ENCODE peak calls at places on chromosomes 13 and 19, in seven cellular contexts. F is astrocyte; O is psoas muscle; K is HCT116; P is endothelial cell of umbilical vein; H is CD4-positive, CD25-positive, alpha-beta regulatory T cell; R is DND-41. U is an unnamed sample.

GRCh38 chr19:9075064-9075964 is 11.5 kb upstream of the OR1M1 start:
- DNase-seq in O (peak; percentile 54), H (no peak), R (peak; percentile 50), K (peak; percentile 97), F (peak; percentile 99), P (peak; percentile 94), U (peak; percentile 97)

GRCh38 chr19:5293607-5294089 is 47.0 kb downstream of the PTPRS start:
- DNase-seq in R (no peak), O (peak; percentile 48), F (peak; percentile 19), P (no peak), H (no peak), K (no peak), U (no peak)

GRCh38 chr13:99153219-99153618 is 47.4 kb upstream of the UBAC2 start:
- DNase-seq in R (no peak), F (peak; percentile 51), O (no peak), H (no peak), K (no peak), P (no peak), U (no peak)

GRCh38 chr19:18768997-18769891 is 21.9 kb downstream of the COMP start:
- DNase-seq in H (no peak), R (no peak), K (no peak), F (no peak), P (no peak), O (no peak), U (no peak)

GRCh38 chr19:5718579-5719273 is 1.2 kb downstream of the LONP1 start:
- DNase-seq in O (no peak), F (peak; percentile 80), H (no peak), K (peak; percentile 50), P (peak; percentile 67), R (peak; percentile 69), U (peak; percentile 85)

GRCh38 chr19:37869766-37870340 is 36.5 kb downstream of the WDR87 start:
- DNase-seq in R (no peak), H (no peak), P (no peak), F (no peak), K (no peak), O (no peak), U (no peak)

GRCh38 chr13:36725936-36726335 is 52.1 kb downstream of the SERTM1 start:
- DNase-seq in R (no peak), K (no peak), O (no peak), F (no peak), H (no peak), P (no peak), U (no peak)

GRCh38 chr19:48752511-48753365 is at the start of gene FUT1:
- DNase-seq in P (no peak), R (no peak), H (peak; percentile 23), F (no peak), O (peak; percentile 69), K (peak; percentile 89), U (no peak)

GRCh38 chr19:14639536-14640277 is 34.9 kb downstream of the ADGRE3 start:
- DNase-seq in O (no peak), K (no peak), F (no peak), P (no peak), H (no peak), R (no peak), U (no peak)
- H3K4me3 ChIP-seq in O (no peak overlapping the region), K (no peak overlapping the region), F (no peak overlapping the region), P (no peak overlapping the region), H (no peak overlapping the region), R (no peak overlapping the region), U (no peak overlapping the region)

DNA sequence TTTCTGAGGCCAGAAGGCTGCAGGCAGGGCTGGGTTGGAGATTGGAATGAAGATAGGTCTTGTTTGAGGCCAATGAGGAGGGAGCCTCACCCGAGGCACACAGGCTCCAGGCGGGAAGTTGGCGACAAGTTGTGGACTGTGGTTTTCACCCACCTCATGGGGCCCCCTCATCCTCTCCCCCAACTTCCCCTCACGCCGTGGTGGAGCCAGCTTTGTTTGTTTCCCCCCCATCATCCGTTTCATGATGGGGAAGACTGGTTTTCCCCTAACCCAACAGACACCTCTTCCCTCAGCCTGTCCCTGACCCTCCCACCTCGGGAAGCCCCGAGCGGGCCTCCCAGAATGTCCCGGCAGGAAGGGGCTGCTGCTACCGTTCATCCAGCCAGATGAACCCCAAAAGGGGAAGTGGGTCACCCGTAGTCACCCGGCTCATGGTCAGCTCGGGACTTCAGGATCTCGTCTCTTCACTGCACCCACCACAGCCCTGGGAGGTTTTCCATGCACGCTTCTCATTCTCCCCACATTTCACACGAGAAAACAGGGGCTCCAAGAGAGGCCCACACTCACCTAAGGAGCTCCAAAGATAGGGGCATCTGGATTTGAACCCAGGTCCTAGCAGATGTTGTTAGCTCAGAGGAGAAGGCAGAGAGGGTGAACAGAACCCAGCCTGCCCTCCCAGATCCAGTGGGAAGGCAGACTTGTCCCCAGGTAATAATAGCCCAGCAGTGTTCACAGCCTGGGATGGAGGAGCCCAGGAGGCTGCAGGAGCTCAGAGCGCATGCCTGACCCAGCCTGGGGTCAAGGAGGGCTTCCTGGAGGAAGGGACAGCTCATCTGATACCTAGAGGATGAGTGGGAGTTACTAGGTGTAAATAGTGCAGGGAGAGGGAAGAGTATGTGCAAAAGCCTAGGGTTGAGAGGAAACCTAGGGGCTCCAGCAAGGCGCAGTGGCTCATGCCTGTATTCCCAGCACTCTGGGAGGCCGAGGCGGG is 23.5 kb downstream of the CEACAM16 start:
- DNase-seq in P (peak; percentile 48), H (no peak), R (peak; percentile 31), F (no peak), K (no peak), O (no peak), U (no peak)
- H3K27ac ChIP-seq in P (peak overlapping the region; percentile 67), H (no peak overlapping the region), R (no peak overlapping the region), F (no peak overlapping the region), K (no peak overlapping the region), O (no peak overlapping the region), U (no peak overlapping the region)

DNA sequence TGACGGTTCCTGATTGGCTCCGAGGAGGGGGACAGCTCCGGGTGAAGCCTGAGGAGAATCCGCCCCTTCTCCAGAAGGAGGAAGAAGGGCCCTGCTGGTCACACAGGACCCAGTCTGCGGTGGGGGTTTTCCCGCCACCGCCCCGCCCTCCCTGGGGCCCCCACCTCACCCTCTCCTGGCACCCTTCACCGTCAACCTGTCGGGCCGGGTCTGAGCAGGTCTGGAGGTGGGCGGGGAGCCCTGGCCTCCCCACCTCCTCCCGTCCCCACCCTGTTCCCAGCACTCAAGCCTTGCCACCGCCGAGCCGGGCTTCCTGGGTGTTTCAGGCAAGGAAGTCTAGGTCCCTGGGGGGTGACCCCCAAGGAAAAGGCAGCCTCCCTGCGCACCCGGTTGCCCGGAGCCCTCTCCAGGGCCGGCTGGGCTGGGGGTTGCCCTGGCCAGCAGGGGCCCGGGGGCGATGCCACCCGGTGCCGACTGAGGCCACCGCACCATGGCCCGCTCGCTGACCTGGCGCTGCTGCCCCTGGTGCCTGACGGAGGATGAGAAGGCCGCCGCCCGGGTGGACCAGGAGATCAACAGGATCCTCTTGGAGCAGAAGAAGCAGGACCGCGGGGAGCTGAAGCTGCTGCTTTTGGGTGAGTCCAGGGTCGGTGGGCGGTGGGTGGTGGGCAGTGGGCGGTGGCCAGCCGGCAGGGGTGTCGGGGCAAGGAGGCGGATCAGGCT is at the start of gene GNA15:
- DNase-seq in P (no peak), F (no peak), H (peak; percentile 53), R (peak; percentile 85), O (no peak), K (no peak), U (no peak)
- H3K4me3 ChIP-seq in P (no peak within 1 kb of the TSS), F (no peak within 1 kb of the TSS), H (peak within 1 kb of the TSS; percentile 64), R (peak within 1 kb of the TSS; percentile 80), O (peak within 1 kb of the TSS; percentile 48), K (no peak within 1 kb of the TSS), U (no peak within 1 kb of the TSS)

GRCh38 chr13:24224232-24224680 is 63.7 kb downstream of the SPATA13 start:
- DNase-seq in P (no peak), R (no peak), F (no peak), K (no peak), H (no peak), O (no peak), U (no peak)

GRCh38 chr13:24222756-24223155 is 62.2 kb downstream of the SPATA13 start:
- DNase-seq in O (no peak), P (no peak), H (no peak), R (no peak), F (no peak), K (no peak), U (no peak)

GRCh38 chr13:24225930-24226329 is 65.4 kb downstream of the SPATA13 start:
- DNase-seq in P (no peak), K (no peak), F (no peak), H (no peak), R (no peak), O (no peak), U (no peak)

GRCh38 chr13:24225062-24225461 is 64.5 kb downstream of the SPATA13 start:
- DNase-seq in F (no peak), P (no peak), H (no peak), K (no peak), R (no peak), O (no peak), U (no peak)

DNA sequence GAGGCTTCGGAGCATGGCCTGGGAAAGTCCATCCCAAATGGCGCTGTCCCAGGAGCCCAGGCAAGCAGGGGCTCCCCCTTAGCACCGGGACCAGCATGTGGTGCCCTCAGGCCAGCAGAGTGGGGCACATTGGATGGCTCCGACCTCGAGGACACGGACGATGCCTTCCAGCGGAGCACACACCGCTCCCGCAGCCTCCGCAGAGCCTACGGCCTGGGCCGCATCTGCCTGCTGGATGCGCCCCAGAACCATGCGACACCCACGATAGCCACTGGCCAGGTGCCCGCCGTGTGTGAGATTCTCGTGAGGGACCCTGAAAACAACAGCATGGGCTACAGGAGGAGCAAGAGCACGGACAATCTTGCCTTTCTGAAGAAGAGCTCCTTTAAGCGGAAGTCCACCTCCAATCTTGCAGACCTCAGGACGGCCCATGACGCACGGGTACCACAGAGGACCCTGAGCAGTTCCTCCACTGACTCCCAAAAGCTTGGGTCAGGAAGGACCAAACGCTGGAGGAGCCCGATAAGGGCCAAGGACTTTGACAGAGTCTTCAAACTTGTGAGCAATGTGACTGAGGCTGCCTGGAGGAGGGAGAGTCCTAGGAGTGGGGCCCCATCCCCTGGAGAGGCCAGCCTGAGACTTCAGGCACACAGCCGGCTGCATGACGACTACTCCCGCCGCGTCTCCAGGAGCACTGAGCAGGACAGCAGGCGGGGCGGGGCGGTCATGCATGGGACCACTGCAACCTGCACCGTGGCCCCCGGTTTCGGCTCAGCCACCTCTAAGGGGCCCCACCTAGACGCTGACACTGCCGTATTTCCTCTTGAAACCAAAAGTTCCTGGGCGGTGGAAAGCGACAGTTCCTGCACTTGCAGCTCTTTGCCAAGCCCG is 63.1 kb downstream of the SPATA13 start:
- DNase-seq in K (no peak), O (no peak), R (no peak), H (no peak), F (no peak), P (no peak), U (no peak)
- H3K27ac ChIP-seq in K (no peak overlapping the region), O (no peak overlapping the region), R (no peak overlapping the region), H (no peak overlapping the region), F (no peak overlapping the region), P (no peak overlapping the region), U (no peak overlapping the region)

DNA sequence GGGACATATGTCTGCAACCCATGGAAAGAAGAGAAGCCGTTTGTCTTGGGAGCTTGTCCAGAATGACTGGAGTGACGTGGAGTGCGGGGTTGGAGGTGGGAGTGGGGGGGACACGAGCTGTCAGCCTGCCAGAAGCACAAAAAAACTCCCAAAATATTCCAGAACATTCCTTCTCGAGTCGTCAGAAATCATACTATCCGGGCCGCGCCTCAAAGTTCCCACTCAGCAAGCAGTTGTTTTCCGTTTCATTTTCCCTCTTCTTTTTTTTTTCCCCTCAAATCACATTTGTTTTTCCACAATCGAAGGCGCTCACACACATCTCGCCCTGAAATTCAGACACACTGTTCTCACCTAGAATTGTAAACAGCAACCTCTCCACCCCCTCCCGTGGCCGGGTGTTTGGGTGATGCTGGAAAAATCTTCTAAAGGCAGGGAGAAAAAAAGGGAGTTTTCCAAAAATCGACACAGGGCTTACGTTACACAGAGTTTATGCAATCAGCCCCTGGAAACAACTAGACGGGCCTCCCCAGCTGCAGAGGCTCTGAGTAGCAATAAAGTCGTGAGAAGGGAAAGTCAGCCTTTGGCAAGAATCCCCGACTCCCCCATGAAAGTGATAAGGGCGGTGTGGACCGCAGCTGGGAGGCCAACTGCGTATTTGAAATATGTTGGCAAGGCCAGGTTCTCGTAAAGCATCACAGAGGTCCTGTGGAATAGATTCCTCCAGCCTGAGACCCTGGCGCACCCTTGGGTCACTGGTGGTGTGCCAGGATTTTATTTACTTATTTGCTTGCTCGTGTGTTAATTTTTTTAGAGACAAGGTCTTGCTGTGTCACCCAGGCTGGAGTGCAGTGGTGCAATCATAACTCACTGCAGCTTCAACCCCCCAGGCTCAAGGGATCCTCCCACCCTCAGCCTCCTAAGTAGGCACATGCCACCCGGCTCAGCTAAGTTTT is 31.2 kb upstream of the KLF2 start:
- DNase-seq in F (peak; percentile 96), P (peak; percentile 88), O (peak; percentile 77), K (no peak), H (no peak), R (no peak), U (peak; percentile 96)
- H3K4me3 ChIP-seq in F (peak overlapping the region; percentile 34), P (no peak overlapping the region), O (peak overlapping the region; percentile 41), K (no peak overlapping the region), H (no peak overlapping the region), R (no peak overlapping the region), U (peak overlapping the region; percentile 13)

U was measured in brain microvascular endothelial cell.